ENCODE peak calls at places on chromosomes 1 and 21, in five cellular contexts. W, R, M, I and G are unnamed samples.

GRCh38 chr1:153379591-153379990 is 4.2 kb upstream of the S100A12 start:
- DNase-seq in W (peak; percentile 12), R (no peak), M (no peak), I (no peak), G (no peak)

GRCh38 chr1:73800376-73800775 is 397.6 kb downstream of the LRRIQ3 start:
- DNase-seq in W (no peak), R (no peak), M (no peak), I (no peak), G (peak; percentile 25)

GRCh38 chr1:244897476-244898254 is 33.3 kb upstream of the HNRNPU start:
- DNase-seq in W (no peak), R (no peak), M (no peak), I (no peak), G (no peak)

GRCh38 chr1:2503554-2504223 is 22.7 kb downstream of the PANK4 start:
- DNase-seq in W (no peak), R (no peak), M (no peak), I (no peak), G (no peak)

GRCh38 chr1:7932524-7933149 is 8.0 kb downstream of the TNFRSF9 start:
- DNase-seq in W (no peak), R (no peak), M (no peak), I (no peak), G (no peak)

GRCh38 chr1:22018583-22019559 is 17.4 kb downstream of the CELA3A start:
- DNase-seq in W (no peak), R (peak; percentile 88), M (no peak), I (no peak), G (peak; percentile 90)

GRCh38 chr1:109433322-109433721 is 7.1 kb upstream of the PSMA5 start:
- DNase-seq in W (no peak), R (no peak), M (no peak), I (no peak), G (no peak)

GRCh38 chr1:245953876-245954660 is 553.0 kb downstream of the SMYD3 start:
- DNase-seq in W (no peak), R (no peak), M (no peak), I (no peak), G (peak; percentile 56)

GRCh38 chr21:43211085-43212071 is 42.6 kb downstream of the CRYAA start:
- DNase-seq in W (peak; percentile 59), R (no peak), M (no peak), I (no peak), G (no peak)

GRCh38 chr1:33454646-33455282 is 17.7 kb upstream of the ZSCAN20 start:
- DNase-seq in W (no peak), R (no peak), M (no peak), I (no peak), G (peak; percentile 79)

GRCh38 chr1:1208713-1209433 is 2.5 kb upstream of the TNFRSF18 start:
- DNase-seq in W (no peak), R (peak; percentile 30), M (no peak), I (no peak), G (no peak)

GRCh38 chr1:47262787-47263413 is 30.9 kb upstream of the TAL1 start:
- DNase-seq in W (peak; percentile 44), R (peak; percentile 38), M (no peak), I (peak; percentile 73), G (peak; percentile 51)

GRCh38 chr1:69569281-69569970 is 1.7 kb downstream of the LRRC7 start:
- DNase-seq in W (peak; percentile 39), R (no peak), M (peak; percentile 12), I (peak; percentile 52), G (peak; percentile 6)

GRCh38 chr1:225923381-225923691 is 714 bp downstream of the PYCR2 start:
- DNase-seq in W (no peak), R (no peak), M (no peak), I (no peak), G (no peak)

GRCh38 chr1:57067863-57068262 is 102.0 kb upstream of the C8B start:
- DNase-seq in W (no peak), R (no peak), M (no peak), I (no peak), G (no peak)

GRCh38 chr1:2596530-2597333 is 10.2 kb downstream of the PRXL2B start:
- DNase-seq in W (peak; percentile 14), R (no peak), M (no peak), I (no peak), G (no peak)

GRCh38 chr1:3372317-3372716 is 82.1 kb upstream of the ARHGEF16 start:
- DNase-seq in W (no peak), R (no peak), M (no peak), I (no peak), G (no peak)

GRCh38 chr1:203317429-203318228 is 12.3 kb downstream of the BTG2 start:
- DNase-seq in W (no peak), R (no peak), M (no peak), I (no peak), G (no peak)

GRCh38 chr1:86787626-86788025 is 83.2 kb downstream of the SH3GLB1 start:
- DNase-seq in W (no peak), R (no peak), M (no peak), I (no peak), G (no peak)

GRCh38 chr1:16977377-16977776 is 3.0 kb downstream of the MFAP2 start:
- DNase-seq in W (no peak), R (no peak), M (no peak), I (no peak), G (no peak)

GRCh38 chr1:94792876-94793605 is 27.1 kb upstream of the SLC44A3 start:
- DNase-seq in W (no peak), R (peak; percentile 79), M (no peak), I (no peak), G (peak; percentile 91)
- H2BK15ac ChIP-seq in W (no peak overlapping the region), R (peak overlapping the region; percentile 94), M (no peak overlapping the region), I (no peak overlapping the region), G (no peak overlapping the region)

DNA sequence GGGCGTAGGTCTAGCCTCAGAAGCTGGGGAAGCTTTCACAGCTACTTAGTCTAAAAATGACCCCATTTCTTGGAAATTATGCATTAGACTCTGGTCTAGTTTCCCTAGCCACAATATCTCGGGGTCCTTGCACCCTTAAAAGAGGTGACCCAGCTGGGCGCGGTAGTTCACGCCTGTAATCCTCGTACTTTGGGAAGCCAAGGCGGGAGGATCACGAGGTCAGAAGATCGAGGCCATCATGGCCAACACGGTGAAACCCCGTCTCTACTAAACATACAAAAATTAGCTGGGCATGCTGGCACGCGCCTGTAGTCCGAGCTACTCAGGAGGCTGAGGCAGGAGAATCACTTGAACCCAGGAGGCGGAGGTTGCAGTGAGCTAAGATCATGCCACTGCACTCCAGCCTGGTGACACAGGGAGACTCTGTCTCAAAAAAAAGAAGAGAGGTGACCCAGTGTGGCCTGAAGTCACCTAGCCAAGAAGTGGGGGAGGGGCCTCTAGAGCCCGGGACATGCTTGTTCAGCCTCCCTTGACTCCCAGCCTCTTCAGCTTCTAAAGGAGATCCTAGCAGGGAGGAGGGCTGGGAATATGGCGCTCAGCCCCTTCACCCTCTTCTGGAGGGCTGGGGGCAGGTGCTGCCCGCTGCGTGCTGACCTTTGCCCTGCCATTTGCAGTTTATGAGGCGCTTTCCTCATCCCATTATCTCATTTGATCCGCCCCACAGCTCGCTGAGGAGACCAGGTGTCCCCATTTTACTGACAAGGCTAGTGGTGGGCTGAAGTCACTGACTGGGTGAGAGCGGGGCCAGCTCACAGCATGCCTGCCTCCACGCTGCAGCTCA is 7.2 kb downstream of the ELF3 start:
- DNase-seq in W (no peak), R (no peak), M (no peak), I (no peak), G (no peak)
- H3K14ac ChIP-seq in W (no peak overlapping the region), R (no peak overlapping the region), M (no peak overlapping the region), I (no peak overlapping the region), G (no peak overlapping the region)

GRCh38 chr1:52672946-52673345 is 25.2 kb downstream of the COA7 start:
- DNase-seq in W (no peak), R (no peak), M (no peak), I (no peak), G (no peak)
- H2BK15ac ChIP-seq in W (no peak overlapping the region), R (no peak overlapping the region), M (peak overlapping the region; percentile 76), I (no peak overlapping the region), G (no peak overlapping the region)

GRCh38 chr1:113490384-113490783 is 100.1 kb downstream of the MAGI3 start:
- DNase-seq in W (no peak), R (no peak), M (no peak), I (no peak), G (no peak)

GRCh38 chr1:113488576-113489177 is 98.4 kb downstream of the MAGI3 start:
- DNase-seq in W (peak; percentile 71), R (no peak), M (no peak), I (peak; percentile 78), G (no peak)

DNA sequence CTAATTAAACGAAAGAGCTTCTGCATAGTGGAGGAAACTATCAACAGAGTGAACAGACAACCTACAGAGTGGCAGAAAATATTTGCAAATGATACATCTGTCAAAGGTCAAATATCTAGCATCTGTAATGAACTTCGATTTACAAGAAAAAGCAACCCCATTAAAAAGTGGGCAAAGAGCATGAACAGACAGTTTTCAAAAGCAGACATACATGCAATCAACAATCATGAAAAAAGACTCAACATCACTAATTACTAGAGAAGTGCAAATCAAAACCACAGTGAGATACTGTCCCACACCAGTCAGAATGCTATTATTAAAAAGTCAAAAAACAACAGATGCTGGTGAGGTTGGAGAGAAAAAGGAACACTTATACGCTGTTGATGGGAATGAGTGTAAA is 103.2 kb downstream of the MAGI3 start:
- DNase-seq in W (no peak), R (no peak), M (no peak), I (no peak), G (no peak)
- H3K14ac ChIP-seq in W (no peak overlapping the region), R (no peak overlapping the region), M (no peak overlapping the region), I (no peak overlapping the region), G (no peak overlapping the region)